ENCODE peak calls at places on chromosomes 16 and 17, in nine cellular contexts. I, D, J, Y, H, Q, U, T and P are unnamed samples.
A peak's percentile ranks its signal among the peaks of the same experiment; 100 is the strongest.

GRCh38 chr17:51435641-51436091 is 175.3 kb downstream of the UTP18 start:
- DNase-seq in I (no peak), D (no peak), J (peak; percentile 18), Y (peak; percentile 65), H (peak; percentile 71), Q (peak; percentile 28), U (no peak), T (peak; percentile 80), P (no peak)

GRCh38 chr16:87826798-87827587 is 42.3 kb downstream of the SLC7A5 start:
- DNase-seq in I (no peak), D (no peak), J (no peak), Y (no peak), H (no peak), Q (no peak), U (no peak), T (no peak), P (no peak)

GRCh38 chr16:67459066-67459857 is 21.7 kb downstream of the ATP6V0D1 start:
- DNase-seq in I (no peak), D (no peak), J (no peak), Y (peak; percentile 45), H (no peak), Q (no peak), U (no peak), T (peak; percentile 87), P (no peak)

GRCh38 chr17:6241381-6241780 is 171.2 kb downstream of the WSCD1 start:
- DNase-seq in I (no peak), D (no peak), J (no peak), Y (no peak), H (no peak), Q (no peak), U (no peak), T (no peak), P (no peak)

GRCh38 chr16:57637020-57637419 is 8.6 kb downstream of the ADGRG1 start:
- DNase-seq in I (no peak), D (no peak), J (no peak), Y (peak; percentile 57), H (no peak), Q (no peak), U (no peak), T (no peak), P (no peak)

GRCh38 chr16:71929048-71929447 is 33.7 kb downstream of the IST1 start:
- DNase-seq in I (no peak), D (no peak), J (no peak), Y (peak; percentile 41), H (no peak), Q (no peak), U (no peak), T (no peak), P (no peak)

GRCh38 chr16:80092686-80093085 is 448.1 kb upstream of the DYNLRB2 start:
- DNase-seq in I (no peak), D (no peak), J (no peak), Y (no peak), H (no peak), Q (no peak), U (no peak), T (no peak), P (no peak)

GRCh38 chr17:14294876-14295275 is 6.0 kb upstream of the HS3ST3B1 start:
- DNase-seq in I (no peak), D (no peak), J (no peak), Y (no peak), H (no peak), Q (no peak), U (no peak), T (no peak), P (no peak)

GRCh38 chr17:15233022-15233805 is 31.9 kb downstream of the PMP22 start:
- DNase-seq in I (no peak), D (no peak), J (no peak), Y (peak; percentile 65), H (no peak), Q (no peak), U (no peak), T (no peak), P (no peak)

GRCh38 chr17:59361916-59362810 is 30.7 kb downstream of the YPEL2 start:
- DNase-seq in I (peak; percentile 74), D (no peak), J (peak; percentile 22), Y (peak; percentile 48), H (no peak), Q (no peak), U (peak; percentile 20), T (no peak), P (no peak)

GRCh38 chr16:51305337-51305736 is 154.3 kb upstream of the SALL1 start:
- DNase-seq in I (no peak), D (no peak), J (no peak), Y (no peak), H (no peak), Q (no peak), U (no peak), T (no peak), P (no peak)

GRCh38 chr17:28684963-28685362 is 23.0 kb downstream of the SUPT6H start:
- DNase-seq in I (no peak), D (no peak), J (no peak), Y (peak; percentile 93), H (no peak), Q (peak; percentile 13), U (no peak), T (no peak), P (no peak)

GRCh38 chr16:709651-710499 is 4.3 kb upstream of the FBXL16 start:
- DNase-seq in I (no peak), D (no peak), J (no peak), Y (peak; percentile 96), H (no peak), Q (peak; percentile 89), U (no peak), T (no peak), P (peak; percentile 80)

GRCh38 chr17:51439395-51440229 is 179.3 kb downstream of the UTP18 start:
- DNase-seq in I (no peak), D (no peak), J (no peak), Y (peak; percentile 67), H (no peak), Q (no peak), U (no peak), T (no peak), P (no peak)

GRCh38 chr17:45441536-45442310 is 9.1 kb upstream of the ARHGAP27 start:
- DNase-seq in I (no peak), D (no peak), J (no peak), Y (no peak), H (no peak), Q (no peak), U (no peak), T (no peak), P (no peak)